ENCODE peak calls at places on chromosome 20, in six cellular contexts. One of them, this sample, is unnamed.

GRCh38 chr20:55014766-55015165 is 539.4 kb downstream of the DOK5 start:
- DNase-seq in T-helper 1 cell: no peak
- DNase-seq in HCEC 1CT: no peak
- DNase-seq in NCI-H2029: no peak
- DNase-seq in NK-92 treated with Interleukin-12 subunit alpha and Interleukin-12 subunit beta, amount 100 ng/mL, for 24 hours: no peak
- DNase-seq in PC-3: no peak
- DNase-seq in this sample: no peak

GRCh38 chr20:13822459-13822858 is 37.6 kb downstream of the NDUFAF5 start:
- DNase-seq in T-helper 1 cell: no peak
- DNase-seq in HCEC 1CT: no peak
- DNase-seq in NCI-H2029: no peak
- DNase-seq in NK-92 treated with Interleukin-12 subunit alpha and Interleukin-12 subunit beta, amount 100 ng/mL, for 24 hours: no peak
- DNase-seq in PC-3: no peak
- DNase-seq in this sample: no peak

GRCh38 chr20:58618694-58619540 is 32.2 kb upstream of the STX16 start:
- DNase-seq in T-helper 1 cell: no peak
- DNase-seq in HCEC 1CT: no peak
- DNase-seq in NCI-H2029: no peak
- DNase-seq in NK-92 treated with Interleukin-12 subunit alpha and Interleukin-12 subunit beta, amount 100 ng/mL, for 24 hours: no peak
- DNase-seq in PC-3: no peak
- DNase-seq in this sample: no peak

GRCh38 chr20:43938932-43939761 is 24.5 kb downstream of the TOX2 start:
- DNase-seq in T-helper 1 cell: no peak
- DNase-seq in HCEC 1CT: peak
- DNase-seq in NCI-H2029: peak
- DNase-seq in NK-92 treated with Interleukin-12 subunit alpha and Interleukin-12 subunit beta, amount 100 ng/mL, for 24 hours: no peak
- DNase-seq in PC-3: peak
- DNase-seq in this sample: no peak

GRCh38 chr20:36925234-36925633 is 26.3 kb downstream of the SAMHD1 start:
- DNase-seq in T-helper 1 cell: no peak
- DNase-seq in HCEC 1CT: no peak
- DNase-seq in NCI-H2029: no peak
- DNase-seq in NK-92 treated with Interleukin-12 subunit alpha and Interleukin-12 subunit beta, amount 100 ng/mL, for 24 hours: no peak
- DNase-seq in PC-3: no peak
- DNase-seq in this sample: no peak

GRCh38 chr20:38435555-38435939 is 419 bp upstream of the SNHG17 start:
- DNase-seq in T-helper 1 cell: no peak
- DNase-seq in HCEC 1CT: peak
- DNase-seq in NCI-H2029: no peak
- DNase-seq in NK-92 treated with Interleukin-12 subunit alpha and Interleukin-12 subunit beta, amount 100 ng/mL, for 24 hours: no peak
- DNase-seq in PC-3: peak
- DNase-seq in this sample: no peak

GRCh38 chr20:35040646-35041045 is 52.0 kb downstream of the TRPC4AP start:
- DNase-seq in T-helper 1 cell: no peak
- DNase-seq in HCEC 1CT: no peak
- DNase-seq in NCI-H2029: no peak
- DNase-seq in NK-92 treated with Interleukin-12 subunit alpha and Interleukin-12 subunit beta, amount 100 ng/mL, for 24 hours: no peak
- DNase-seq in PC-3: no peak
- DNase-seq in this sample: no peak

GRCh38 chr20:33437141-33437911 is 6.2 kb downstream of the SNTA1 start:
- DNase-seq in T-helper 1 cell: no peak
- DNase-seq in HCEC 1CT: no peak
- DNase-seq in NCI-H2029: no peak
- DNase-seq in NK-92 treated with Interleukin-12 subunit alpha and Interleukin-12 subunit beta, amount 100 ng/mL, for 24 hours: no peak
- DNase-seq in PC-3: no peak
- DNase-seq in this sample: no peak

GRCh38 chr20:43844778-43845614 is 69.7 kb upstream of the TOX2 start:
- DNase-seq in T-helper 1 cell: no peak
- DNase-seq in HCEC 1CT: peak
- DNase-seq in NCI-H2029: no peak
- DNase-seq in NK-92 treated with Interleukin-12 subunit alpha and Interleukin-12 subunit beta, amount 100 ng/mL, for 24 hours: peak
- DNase-seq in PC-3: peak
- DNase-seq in this sample: no peak

GRCh38 chr20:3092611-3093379 is 8.3 kb upstream of the AVP start:
- DNase-seq in T-helper 1 cell: no peak
- DNase-seq in HCEC 1CT: no peak
- DNase-seq in NCI-H2029: no peak
- DNase-seq in NK-92 treated with Interleukin-12 subunit alpha and Interleukin-12 subunit beta, amount 100 ng/mL, for 24 hours: no peak
- DNase-seq in PC-3: no peak
- DNase-seq in this sample: peak

GRCh38 chr20:55116598-55116997 is 641.2 kb downstream of the DOK5 start:
- DNase-seq in T-helper 1 cell: no peak
- DNase-seq in HCEC 1CT: no peak
- DNase-seq in NCI-H2029: no peak
- DNase-seq in NK-92 treated with Interleukin-12 subunit alpha and Interleukin-12 subunit beta, amount 100 ng/mL, for 24 hours: no peak
- DNase-seq in PC-3: no peak
- DNase-seq in this sample: no peak

GRCh38 chr20:45049904-45050471 is 50.9 kb downstream of the KCNS1 start:
- DNase-seq in T-helper 1 cell: no peak
- DNase-seq in HCEC 1CT: no peak
- DNase-seq in NCI-H2029: no peak
- DNase-seq in NK-92 treated with Interleukin-12 subunit alpha and Interleukin-12 subunit beta, amount 100 ng/mL, for 24 hours: no peak
- DNase-seq in PC-3: no peak
- DNase-seq in this sample: no peak

GRCh38 chr20:41001497-41001896 is 27.1 kb upstream of the TOP1 start:
- DNase-seq in T-helper 1 cell: no peak
- DNase-seq in HCEC 1CT: peak
- DNase-seq in NCI-H2029: no peak
- DNase-seq in NK-92 treated with Interleukin-12 subunit alpha and Interleukin-12 subunit beta, amount 100 ng/mL, for 24 hours: no peak
- DNase-seq in PC-3: no peak
- DNase-seq in this sample: no peak

This sample was measured in activated B cell treated with CpG ODN at 0.5 μM for 24 hours.